ENCODE peak calls at places on chromosome 7, in five cellular contexts. S is stimulated activated CD4-positive, alpha-beta T cell treated with anti-CD3 and anti-CD28 coated beads, Interleukin-12 subunit alpha, Interleukin-12 subunit beta, amount 100 ng/mL, for 24 hours; X is NCI-H1694; I is GM23338; J is stimulated activated CD8-positive, alpha-beta memory T cell treated with anti-CD3 and anti-CD28 coated beads, Interleukin-15, amount 100 ng/mL, for 1 hour. F is an unnamed sample.

GRCh38 chr7:89728550-89728949 is 425.7 kb upstream of the STEAP1 start:
- DNase-seq in I (no peak), X (no peak), S (no peak), J (no peak), F (no peak)

GRCh38 chr7:113209449-113210203 is 91.3 kb upstream of the SMIM30 start:
- DNase-seq in I (peak; percentile 9), J (no peak), X (no peak), S (no peak), F (no peak)

GRCh38 chr7:1965579-1966294 is 267.0 kb downstream of the MAD1L1 start:
- DNase-seq in J (no peak), I (no peak), X (no peak), S (no peak), F (no peak)

GRCh38 chr7:1946025-1946424 is 275.9 kb downstream of the ELFN1 start:
- DNase-seq in X (no peak), I (no peak), S (no peak), J (no peak), F (no peak)

GRCh38 chr7:111294494-111294893 is 203.6 kb downstream of the LRRN3 start:
- DNase-seq in I (no peak), S (no peak), X (no peak), J (no peak), F (no peak)

GRCh38 chr7:87225696-87226095 is 6.2 kb upstream of the TMEM243 start:
- DNase-seq in J (no peak), I (peak; percentile 18), S (no peak), X (no peak), F (no peak)

GRCh38 chr7:24197852-24198251 is 86.1 kb upstream of the NPY start:
- DNase-seq in S (no peak), X (no peak), J (no peak), I (no peak), F (no peak)

GRCh38 chr7:151060416-151061234 is 1.2 kb downstream of the SLC4A2 start:
- DNase-seq in X (peak; percentile 45), S (no peak), I (no peak), J (no peak), F (peak; percentile 34)

GRCh38 chr7:41232086-41232485 is 470.8 kb downstream of the INHBA start:
- DNase-seq in X (no peak), S (no peak), J (no peak), I (no peak), F (no peak)

GRCh38 chr7:76133839-76134238 is 67.9 kb upstream of the SRRM3 start:
- DNase-seq in I (no peak), J (no peak), X (no peak), S (no peak), F (no peak)

GRCh38 chr7:150803161-150803860 is 2.7 kb downstream of the TMEM176A start:
- DNase-seq in S (no peak), X (no peak), J (no peak), I (no peak), F (no peak)

GRCh38 chr7:133691727-133692450 is 435.3 kb upstream of the LRGUK start:
- DNase-seq in J (no peak), X (no peak), I (no peak), S (no peak), F (no peak)

GRCh38 chr7:55134786-55135185 is 116.0 kb downstream of the EGFR start:
- DNase-seq in J (no peak), S (no peak), I (no peak), X (no peak), F (no peak)

GRCh38 chr7:36430881-36431280 is 41.2 kb downstream of the ANLN start:
- DNase-seq in I (no peak), X (no peak), J (no peak), S (no peak), F (no peak)

GRCh38 chr7:98248156-98248555 is 3.9 kb downstream of the TECPR1 start:
- DNase-seq in J (no peak), S (no peak), I (no peak), X (no peak), F (no peak)

GRCh38 chr7:23230586-23231195 is 15.9 kb upstream of the GPNMB start:
- DNase-seq in J (no peak), I (no peak), X (no peak), S (no peak), F (no peak)

GRCh38 chr7:14767716-14768425 is 134.7 kb downstream of the DGKB start:
- DNase-seq in X (no peak), S (no peak), J (no peak), I (no peak), F (no peak)

GRCh38 chr7:98974906-98975816 is 96.8 kb downstream of the TRRAP start:
- DNase-seq in J (no peak), I (no peak), S (no peak), X (no peak), F (no peak)

GRCh38 chr7:127940365-127941160 is 90.7 kb downstream of the LRRC4 start:
- DNase-seq in S (no peak), J (no peak), I (no peak), X (no peak), F (no peak)

GRCh38 chr7:3984456-3984855 is 683.4 kb downstream of the SDK1 start:
- DNase-seq in X (no peak), J (no peak), I (no peak), S (no peak), F (no peak)

GRCh38 chr7:17405786-17406185 is 107.3 kb downstream of the AHR start:
- DNase-seq in J (no peak), I (no peak), X (no peak), S (no peak), F (no peak)

GRCh38 chr7:593324-594115 is 73.9 kb upstream of the PDGFA start:
- DNase-seq in S (no peak), J (no peak), I (no peak), X (no peak), F (peak; percentile 23)

GRCh38 chr7:24052572-24053223 is 231.3 kb upstream of the NPY start:
- DNase-seq in I (no peak), S (no peak), X (no peak), J (no peak), F (no peak)

GRCh38 chr7:84078415-84078814 is 116.2 kb downstream of the SEMA3A start:
- DNase-seq in X (no peak), J (no peak), I (no peak), S (no peak), F (no peak)

GRCh38 chr7:36633377-36633776 is 90.9 kb downstream of the AOAH start:
- DNase-seq in J (no peak), X (no peak), I (peak; percentile 83), S (no peak), F (no peak)

GRCh38 chr7:119408596-119408995 is 864.4 kb upstream of the KCND2 start:
- DNase-seq in I (peak; percentile 8), J (no peak), X (no peak), S (no peak), F (no peak)

GRCh38 chr7:126574838-126575250 is 677.9 kb downstream of the GRM8 start:
- DNase-seq in J (no peak), X (no peak), I (peak; percentile 23), S (no peak), F (no peak)

GRCh38 chr7:137923380-137923779 is 76.6 kb upstream of the DGKI start:
- DNase-seq in J (no peak), S (no peak), X (no peak), I (no peak), F (no peak)

GRCh38 chr7:92057375-92057774 is 76.9 kb downstream of the CYP51A1 start:
- DNase-seq in I (peak; percentile 58), S (no peak), J (no peak), X (no peak), F (no peak)

GRCh38 chr7:90592036-90592435 is 4.1 kb upstream of the CDK14 start:
- DNase-seq in X (no peak), I (no peak), J (no peak), S (no peak), F (no peak)

GRCh38 chr7:73369622-73370021 is 41.7 kb downstream of the FKBP6 start:
- DNase-seq in I (no peak), X (no peak), J (no peak), S (no peak), F (no peak)

GRCh38 chr7:1550005-1550845 is 5.8 kb downstream of the TMEM184A start:
- DNase-seq in X (no peak), I (no peak), J (no peak), S (no peak), F (no peak)

GRCh38 chr7:26930201-26930600 is 65.8 kb upstream of the SKAP2 start:
- DNase-seq in J (no peak), X (no peak), S (no peak), I (no peak), F (no peak)